ENCODE peak calls at places on chromosome 15, in ten cellular contexts. One of them, this sample, is unnamed.

GRCh38 chr15:33293619-33294309 is 17.0 kb upstream of the RYR3 start:
- DNase-seq in esophagus muscularis mucosa: peak; percentile 50
- DNase-seq in right lobe of liver: no peak
- DNase-seq in bronchial epithelial cell: peak; percentile 37
- DNase-seq in AG09309: no peak
- DNase-seq in OCI-LY7: no peak
- DNase-seq in GM06990: no peak
- DNase-seq in astrocyte of the spinal cord: peak; percentile 38
- DNase-seq in mammary epithelial cell: no peak
- DNase-seq in GM20000: no peak
- DNase-seq in this sample: no peak

GRCh38 chr15:67009576-67010569 is 55.5 kb upstream of the SMAD3 start:
- DNase-seq in AG09309: no peak
- DNase-seq in astrocyte of the spinal cord: no peak
- DNase-seq in right lobe of liver: no peak
- DNase-seq in GM06990: no peak
- DNase-seq in esophagus muscularis mucosa: no peak
- DNase-seq in mammary epithelial cell: peak; percentile 27
- DNase-seq in GM20000: no peak
- DNase-seq in OCI-LY7: no peak
- DNase-seq in bronchial epithelial cell: no peak
- DNase-seq in this sample: no peak

GRCh38 chr15:40146037-40146436 is 14.8 kb upstream of the BUB1B start:
- DNase-seq in GM20000: no peak
- DNase-seq in AG09309: no peak
- DNase-seq in OCI-LY7: no peak
- DNase-seq in esophagus muscularis mucosa: no peak
- DNase-seq in astrocyte of the spinal cord: peak; percentile 35
- DNase-seq in mammary epithelial cell: peak; percentile 69
- DNase-seq in GM06990: no peak
- DNase-seq in right lobe of liver: no peak
- DNase-seq in bronchial epithelial cell: peak; percentile 77
- DNase-seq in this sample: peak; percentile 60

GRCh38 chr15:56325186-56325585 is 40.0 kb upstream of the TEX9 start:
- DNase-seq in OCI-LY7: no peak
- DNase-seq in GM20000: no peak
- DNase-seq in esophagus muscularis mucosa: no peak
- DNase-seq in astrocyte of the spinal cord: peak; percentile 7
- DNase-seq in mammary epithelial cell: peak; percentile 42
- DNase-seq in GM06990: no peak
- DNase-seq in right lobe of liver: no peak
- DNase-seq in AG09309: peak; percentile 28
- DNase-seq in bronchial epithelial cell: peak; percentile 55
- DNase-seq in this sample: peak; percentile 22

GRCh38 chr15:78853500-78853899 is 19.2 kb upstream of the MORF4L1 start:
- DNase-seq in right lobe of liver: no peak
- DNase-seq in bronchial epithelial cell: no peak
- DNase-seq in mammary epithelial cell: no peak
- DNase-seq in AG09309: no peak
- DNase-seq in astrocyte of the spinal cord: no peak
- DNase-seq in esophagus muscularis mucosa: no peak
- DNase-seq in GM20000: no peak
- DNase-seq in OCI-LY7: no peak
- DNase-seq in GM06990: no peak
- DNase-seq in this sample: no peak

GRCh38 chr15:77457619-77458265 is 37.1 kb downstream of the HMG20A start:
- DNase-seq in GM06990: no peak
- DNase-seq in astrocyte of the spinal cord: peak; percentile 59
- DNase-seq in GM20000: no peak
- DNase-seq in OCI-LY7: peak; percentile 21
- DNase-seq in mammary epithelial cell: peak; percentile 16
- DNase-seq in right lobe of liver: no peak
- DNase-seq in AG09309: no peak
- DNase-seq in bronchial epithelial cell: peak; percentile 13
- DNase-seq in esophagus muscularis mucosa: no peak
- DNase-seq in this sample: no peak

GRCh38 chr15:37010595-37010994 is 89.8 kb downstream of the MEIS2 start:
- DNase-seq in OCI-LY7: no peak
- DNase-seq in bronchial epithelial cell: no peak
- DNase-seq in astrocyte of the spinal cord: no peak
- DNase-seq in right lobe of liver: no peak
- DNase-seq in AG09309: no peak
- DNase-seq in mammary epithelial cell: no peak
- DNase-seq in GM06990: no peak
- DNase-seq in esophagus muscularis mucosa: no peak
- DNase-seq in GM20000: no peak
- DNase-seq in this sample: no peak

GRCh38 chr15:42100021-42100800 is 5.8 kb upstream of the PLA2G4D start:
- DNase-seq in GM20000: no peak
- DNase-seq in astrocyte of the spinal cord: no peak
- DNase-seq in esophagus muscularis mucosa: peak; percentile 92
- DNase-seq in AG09309: no peak
- DNase-seq in OCI-LY7: no peak
- DNase-seq in bronchial epithelial cell: peak; percentile 95
- DNase-seq in right lobe of liver: no peak
- DNase-seq in GM06990: no peak
- DNase-seq in mammary epithelial cell: peak; percentile 24
- DNase-seq in this sample: peak; percentile 13

GRCh38 chr15:75367406-75367912 is 948 bp downstream of the MAN2C1 start:
- DNase-seq in astrocyte of the spinal cord: no peak
- DNase-seq in right lobe of liver: no peak
- DNase-seq in GM20000: no peak
- DNase-seq in GM06990: no peak
- DNase-seq in OCI-LY7: no peak
- DNase-seq in mammary epithelial cell: no peak
- DNase-seq in bronchial epithelial cell: no peak
- DNase-seq in AG09309: no peak
- DNase-seq in esophagus muscularis mucosa: no peak
- DNase-seq in this sample: no peak

GRCh38 chr15:75369897-75370581 is 1.6 kb upstream of the MAN2C1 start:
- DNase-seq in mammary epithelial cell: no peak
- DNase-seq in AG09309: no peak
- DNase-seq in right lobe of liver: no peak
- DNase-seq in esophagus muscularis mucosa: no peak
- DNase-seq in bronchial epithelial cell: no peak
- DNase-seq in OCI-LY7: no peak
- DNase-seq in GM20000: no peak
- DNase-seq in astrocyte of the spinal cord: no peak
- DNase-seq in GM06990: no peak
- DNase-seq in this sample: no peak

GRCh38 chr15:75366163-75366562 is 2.2 kb downstream of the MAN2C1 start:
- DNase-seq in esophagus muscularis mucosa: no peak
- DNase-seq in mammary epithelial cell: no peak
- DNase-seq in OCI-LY7: no peak
- DNase-seq in right lobe of liver: no peak
- DNase-seq in GM20000: no peak
- DNase-seq in AG09309: no peak
- DNase-seq in GM06990: no peak
- DNase-seq in bronchial epithelial cell: no peak
- DNase-seq in astrocyte of the spinal cord: no peak
- DNase-seq in this sample: no peak

GRCh38 chr15:75368689-75369239 is 357 bp upstream of the MAN2C1 start:
- DNase-seq in GM06990: no peak
- DNase-seq in OCI-LY7: no peak
- DNase-seq in mammary epithelial cell: no peak
- DNase-seq in GM20000: no peak
- DNase-seq in AG09309: no peak
- DNase-seq in right lobe of liver: no peak
- DNase-seq in bronchial epithelial cell: peak; percentile 28
- DNase-seq in esophagus muscularis mucosa: no peak
- DNase-seq in astrocyte of the spinal cord: no peak
- DNase-seq in this sample: no peak

GRCh38 chr15:75367913-75368688 is at the start of gene MAN2C1:
- DNase-seq in right lobe of liver: peak; percentile 99
- DNase-seq in esophagus muscularis mucosa: peak; percentile 98
- DNase-seq in OCI-LY7: peak; percentile 99
- DNase-seq in mammary epithelial cell: peak; percentile 96
- DNase-seq in GM06990: peak; percentile 98
- DNase-seq in AG09309: peak; percentile 81
- DNase-seq in bronchial epithelial cell: peak; percentile 94
- DNase-seq in GM20000: peak; percentile 97
- DNase-seq in astrocyte of the spinal cord: peak; percentile 96
- DNase-seq in this sample: peak; percentile 97
- TF ChIP-seq CTCF in right lobe of liver: peak; percentile 93
- TF ChIP-seq CTCF in esophagus muscularis mucosa: peak; percentile 79
- TF ChIP-seq CTCF in OCI-LY7: peak; percentile 89
- TF ChIP-seq CTCF in mammary epithelial cell: peak; percentile 85
- TF ChIP-seq CTCF in GM06990: peak; percentile 90
- TF ChIP-seq CTCF in AG09309: peak; percentile 82
- TF ChIP-seq CTCF in bronchial epithelial cell: peak; percentile 90
- TF ChIP-seq CTCF in GM20000: peak; percentile 73
- TF ChIP-seq CTCF in astrocyte of the spinal cord: peak; percentile 91
- TF ChIP-seq CTCF in this sample: peak; percentile 64

GRCh38 chr15:48993411-48993810 is 29.7 kb upstream of the SHC4 start:
- DNase-seq in esophagus muscularis mucosa: no peak
- DNase-seq in GM20000: no peak
- DNase-seq in astrocyte of the spinal cord: no peak
- DNase-seq in right lobe of liver: no peak
- DNase-seq in AG09309: no peak
- DNase-seq in GM06990: no peak
- DNase-seq in OCI-LY7: no peak
- DNase-seq in bronchial epithelial cell: no peak
- DNase-seq in mammary epithelial cell: no peak
- DNase-seq in this sample: no peak
- TF ChIP-seq CTCF in esophagus muscularis mucosa: no peak
- TF ChIP-seq CTCF in GM20000: no peak
- TF ChIP-seq CTCF in astrocyte of the spinal cord: no peak
- TF ChIP-seq CTCF in right lobe of liver: no peak
- TF ChIP-seq CTCF in AG09309: no peak
- TF ChIP-seq CTCF in GM06990: no peak
- TF ChIP-seq CTCF in OCI-LY7: no peak
- TF ChIP-seq CTCF in bronchial epithelial cell: no peak
- TF ChIP-seq CTCF in mammary epithelial cell: no peak
- TF ChIP-seq CTCF in this sample: no peak

GRCh38 chr15:70569139-70569717 is 194.1 kb downstream of the UACA start:
- DNase-seq in mammary epithelial cell: peak; percentile 54
- DNase-seq in GM06990: no peak
- DNase-seq in esophagus muscularis mucosa: no peak
- DNase-seq in OCI-LY7: no peak
- DNase-seq in bronchial epithelial cell: peak; percentile 34
- DNase-seq in GM20000: no peak
- DNase-seq in astrocyte of the spinal cord: peak; percentile 58
- DNase-seq in right lobe of liver: no peak
- DNase-seq in AG09309: peak; percentile 89
- DNase-seq in this sample: peak; percentile 91

GRCh38 chr15:70562906-70563305 is 200.5 kb downstream of the UACA start:
- DNase-seq in GM06990: no peak
- DNase-seq in mammary epithelial cell: no peak
- DNase-seq in right lobe of liver: no peak
- DNase-seq in esophagus muscularis mucosa: no peak
- DNase-seq in OCI-LY7: no peak
- DNase-seq in bronchial epithelial cell: no peak
- DNase-seq in GM20000: no peak
- DNase-seq in AG09309: no peak
- DNase-seq in astrocyte of the spinal cord: no peak
- DNase-seq in this sample: no peak

GRCh38 chr15:70566989-70567388 is 196.4 kb downstream of the UACA start:
- DNase-seq in AG09309: no peak
- DNase-seq in astrocyte of the spinal cord: no peak
- DNase-seq in OCI-LY7: no peak
- DNase-seq in bronchial epithelial cell: no peak
- DNase-seq in mammary epithelial cell: no peak
- DNase-seq in right lobe of liver: no peak
- DNase-seq in esophagus muscularis mucosa: peak; percentile 75
- DNase-seq in GM06990: no peak
- DNase-seq in GM20000: no peak
- DNase-seq in this sample: no peak

GRCh38 chr15:70563561-70564095 is 199.7 kb downstream of the UACA start:
- DNase-seq in bronchial epithelial cell: no peak
- DNase-seq in GM06990: no peak
- DNase-seq in GM20000: no peak
- DNase-seq in mammary epithelial cell: no peak
- DNase-seq in astrocyte of the spinal cord: no peak
- DNase-seq in AG09309: no peak
- DNase-seq in esophagus muscularis mucosa: no peak
- DNase-seq in right lobe of liver: no peak
- DNase-seq in OCI-LY7: no peak
- DNase-seq in this sample: no peak

DNA sequence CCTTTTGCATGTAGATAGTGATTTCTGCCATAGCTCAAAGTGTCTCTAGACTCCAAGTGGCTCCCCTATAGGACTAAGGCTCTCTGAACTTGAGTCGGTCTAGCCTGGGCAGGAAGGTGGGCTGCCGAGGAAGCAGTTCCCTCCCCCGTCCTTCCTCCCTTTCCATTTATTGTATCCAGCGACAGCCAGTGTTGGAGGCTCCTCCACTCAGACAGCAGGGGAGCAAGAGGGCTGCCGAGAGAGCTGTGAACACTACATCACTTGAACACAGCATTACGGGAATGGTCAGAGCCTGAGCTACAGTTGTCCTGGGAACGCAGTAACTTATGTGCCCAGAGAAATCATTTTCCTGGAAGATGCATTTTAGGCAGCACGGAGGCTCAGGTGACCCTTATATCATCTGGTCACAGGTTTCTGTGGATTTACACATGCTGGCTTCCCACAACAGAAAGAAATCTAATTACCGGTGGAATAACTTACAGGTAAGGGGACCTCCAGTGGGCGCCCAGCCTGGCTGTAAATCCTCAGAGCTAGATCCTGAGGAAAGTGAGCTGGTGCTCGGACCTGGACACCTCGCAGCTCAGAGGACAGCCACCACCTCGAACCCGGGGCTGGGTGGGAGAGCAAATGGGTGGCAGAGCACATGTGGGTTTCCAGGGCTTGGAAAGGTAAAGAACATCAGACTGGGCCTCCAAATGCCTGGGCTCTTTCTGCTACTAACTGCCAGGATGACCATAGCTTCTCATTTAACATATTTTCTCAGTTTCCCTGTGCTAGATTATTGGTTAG is 197.1 kb downstream of the UACA start:
- DNase-seq in GM06990: no peak
- DNase-seq in right lobe of liver: no peak
- DNase-seq in AG09309: no peak
- DNase-seq in mammary epithelial cell: no peak
- DNase-seq in esophagus muscularis mucosa: no peak
- DNase-seq in OCI-LY7: no peak
- DNase-seq in astrocyte of the spinal cord: peak; percentile 26
- DNase-seq in GM20000: no peak
- DNase-seq in bronchial epithelial cell: no peak
- DNase-seq in this sample: no peak
- TF ChIP-seq CTCF in GM06990: no peak
- TF ChIP-seq CTCF in right lobe of liver: no peak
- TF ChIP-seq CTCF in AG09309: no peak
- TF ChIP-seq CTCF in mammary epithelial cell: no peak
- TF ChIP-seq CTCF in esophagus muscularis mucosa: no peak
- TF ChIP-seq CTCF in OCI-LY7: no peak
- TF ChIP-seq CTCF in astrocyte of the spinal cord: peak; percentile 24
- TF ChIP-seq CTCF in GM20000: no peak
- TF ChIP-seq CTCF in bronchial epithelial cell: no peak
- TF ChIP-seq CTCF in this sample: no peak

GRCh38 chr15:88487176-88487795 is 19.8 kb downstream of the MRPS11 start:
- DNase-seq in GM06990: no peak
- DNase-seq in OCI-LY7: no peak
- DNase-seq in right lobe of liver: no peak
- DNase-seq in GM20000: no peak
- DNase-seq in AG09309: no peak
- DNase-seq in bronchial epithelial cell: no peak
- DNase-seq in esophagus muscularis mucosa: no peak
- DNase-seq in mammary epithelial cell: no peak
- DNase-seq in astrocyte of the spinal cord: no peak
- DNase-seq in this sample: no peak
- TF ChIP-seq CTCF in GM06990: no peak
- TF ChIP-seq CTCF in OCI-LY7: no peak
- TF ChIP-seq CTCF in right lobe of liver: no peak
- TF ChIP-seq CTCF in GM20000: no peak
- TF ChIP-seq CTCF in AG09309: no peak
- TF ChIP-seq CTCF in bronchial epithelial cell: no peak
- TF ChIP-seq CTCF in esophagus muscularis mucosa: no peak
- TF ChIP-seq CTCF in mammary epithelial cell: no peak
- TF ChIP-seq CTCF in astrocyte of the spinal cord: no peak
- TF ChIP-seq CTCF in this sample: no peak